ENCODE peak calls at places on chromosomes 1 and 21, in seven cellular contexts. One of them, this sample, is unnamed.

GRCh38 chr1:212482352-212483153 is 49.8 kb downstream of the NENF start:
- DNase-seq in HCT116: no peak
- DNase-seq in H1: no peak
- DNase-seq in HepG2: no peak
- DNase-seq in SK-N-SH: no peak
- DNase-seq in K562: no peak
- DNase-seq in GM12878: no peak
- DNase-seq in this sample: no peak

GRCh38 chr1:154878371-154879355 is 8.6 kb upstream of the KCNN3 start:
- DNase-seq in H1: peak; percentile 51
- DNase-seq in HepG2: peak; percentile 48
- DNase-seq in HCT116: peak; percentile 66
- DNase-seq in SK-N-SH: peak; percentile 87
- DNase-seq in K562: peak; percentile 81
- DNase-seq in GM12878: no peak
- DNase-seq in this sample: peak; percentile 79

GRCh38 chr21:33987461-33987860 is 71.9 kb upstream of the ATP5PO start:
- DNase-seq in HCT116: no peak
- DNase-seq in GM12878: no peak
- DNase-seq in SK-N-SH: no peak
- DNase-seq in K562: no peak
- DNase-seq in HepG2: no peak
- DNase-seq in H1: no peak
- DNase-seq in this sample: no peak

GRCh38 chr1:1178794-1179331 is 5.2 kb downstream of the TTLL10 start:
- DNase-seq in K562: no peak
- DNase-seq in HCT116: no peak
- DNase-seq in H1: no peak
- DNase-seq in SK-N-SH: peak; percentile 30
- DNase-seq in GM12878: no peak
- DNase-seq in HepG2: no peak
- DNase-seq in this sample: no peak

GRCh38 chr1:206982216-206982615 is 12.0 kb upstream of the FCAMR start:
- DNase-seq in GM12878: no peak
- DNase-seq in HCT116: peak; percentile 27
- DNase-seq in K562: peak; percentile 78
- DNase-seq in H1: no peak
- DNase-seq in SK-N-SH: peak; percentile 58
- DNase-seq in HepG2: peak; percentile 56
- DNase-seq in this sample: peak; percentile 79

GRCh38 chr21:36788116-36788515 is 89.2 kb downstream of the SIM2 start:
- DNase-seq in SK-N-SH: no peak
- DNase-seq in HCT116: peak; percentile 46
- DNase-seq in H1: no peak
- DNase-seq in HepG2: no peak
- DNase-seq in K562: no peak
- DNase-seq in GM12878: no peak
- DNase-seq in this sample: no peak

GRCh38 chr1:28776341-28776740 is 35.6 kb upstream of the OPRD1 start:
- DNase-seq in HepG2: no peak
- DNase-seq in GM12878: no peak
- DNase-seq in HCT116: no peak
- DNase-seq in SK-N-SH: no peak
- DNase-seq in H1: no peak
- DNase-seq in K562: no peak
- DNase-seq in this sample: no peak

GRCh38 chr1:179599623-179600249 is 8.1 kb downstream of the TDRD5 start:
- DNase-seq in HepG2: peak; percentile 48
- DNase-seq in H1: no peak
- DNase-seq in SK-N-SH: no peak
- DNase-seq in GM12878: no peak
- DNase-seq in K562: peak; percentile 52
- DNase-seq in HCT116: peak; percentile 44
- DNase-seq in this sample: peak; percentile 85

GRCh38 chr1:117780981-117781475 is 148.4 kb downstream of the GDAP2 start:
- DNase-seq in HCT116: no peak
- DNase-seq in SK-N-SH: peak; percentile 44
- DNase-seq in GM12878: no peak
- DNase-seq in HepG2: no peak
- DNase-seq in H1: no peak
- DNase-seq in K562: no peak
- DNase-seq in this sample: no peak

GRCh38 chr1:223401873-223402789 is 8.9 kb downstream of the CCDC185 start:
- DNase-seq in HCT116: peak; percentile 24
- DNase-seq in K562: peak; percentile 49
- DNase-seq in GM12878: no peak
- DNase-seq in H1: no peak
- DNase-seq in SK-N-SH: no peak
- DNase-seq in HepG2: no peak
- DNase-seq in this sample: no peak

GRCh38 chr1:212452323-212453155 is 19.8 kb downstream of the NENF start:
- DNase-seq in HCT116: no peak
- DNase-seq in H1: no peak
- DNase-seq in SK-N-SH: no peak
- DNase-seq in GM12878: no peak
- DNase-seq in K562: no peak
- DNase-seq in HepG2: no peak
- DNase-seq in this sample: no peak

GRCh38 chr1:233341117-233341516 is 13.6 kb downstream of the MAP3K21 start:
- DNase-seq in K562: no peak
- DNase-seq in HepG2: no peak
- DNase-seq in GM12878: no peak
- DNase-seq in HCT116: no peak
- DNase-seq in SK-N-SH: no peak
- DNase-seq in H1: no peak
- DNase-seq in this sample: no peak

GRCh38 chr21:36156815-36157670 is at the start of gene DOP1B:
- DNase-seq in SK-N-SH: no peak
- DNase-seq in HCT116: no peak
- DNase-seq in H1: no peak
- DNase-seq in GM12878: no peak
- DNase-seq in K562: peak; percentile 53
- DNase-seq in HepG2: no peak
- DNase-seq in this sample: no peak

GRCh38 chr1:200837931-200838571 is 34.7 kb upstream of the GPR25 start:
- DNase-seq in HCT116: peak; percentile 24
- DNase-seq in SK-N-SH: no peak
- DNase-seq in GM12878: no peak
- DNase-seq in K562: no peak
- DNase-seq in HepG2: no peak
- DNase-seq in H1: no peak
- DNase-seq in this sample: peak; percentile 16

GRCh38 chr1:58456470-58456869 is 90.1 kb downstream of the OMA1 start:
- DNase-seq in GM12878: no peak
- DNase-seq in SK-N-SH: no peak
- DNase-seq in HCT116: no peak
- DNase-seq in K562: no peak
- DNase-seq in HepG2: no peak
- DNase-seq in H1: no peak
- DNase-seq in this sample: no peak

GRCh38 chr1:24420547-24420946 is 4.9 kb downstream of the NIPAL3 start:
- DNase-seq in K562: no peak
- DNase-seq in HCT116: no peak
- DNase-seq in SK-N-SH: no peak
- DNase-seq in H1: no peak
- DNase-seq in GM12878: no peak
- DNase-seq in HepG2: no peak
- DNase-seq in this sample: no peak

GRCh38 chr1:169236880-169237279 is 130.4 kb downstream of the ATP1B1 start:
- DNase-seq in K562: no peak
- DNase-seq in H1: no peak
- DNase-seq in SK-N-SH: no peak
- DNase-seq in HepG2: no peak
- DNase-seq in GM12878: no peak
- DNase-seq in HCT116: no peak
- DNase-seq in this sample: no peak

GRCh38 chr1:156394082-156394481 is 25.1 kb downstream of the RHBG start:
- DNase-seq in HepG2: no peak
- DNase-seq in GM12878: no peak
- DNase-seq in HCT116: no peak
- DNase-seq in SK-N-SH: no peak
- DNase-seq in K562: no peak
- DNase-seq in H1: no peak
- DNase-seq in this sample: no peak
- TF ChIP-seq JUND in HepG2: no peak
- TF ChIP-seq JUND in GM12878: no peak
- TF ChIP-seq JUND in HCT116: no peak
- TF ChIP-seq JUND in SK-N-SH: no peak
- TF ChIP-seq JUND in K562: no peak
- TF ChIP-seq JUND in H1: no peak
- TF ChIP-seq JUND in this sample: no peak

DNA sequence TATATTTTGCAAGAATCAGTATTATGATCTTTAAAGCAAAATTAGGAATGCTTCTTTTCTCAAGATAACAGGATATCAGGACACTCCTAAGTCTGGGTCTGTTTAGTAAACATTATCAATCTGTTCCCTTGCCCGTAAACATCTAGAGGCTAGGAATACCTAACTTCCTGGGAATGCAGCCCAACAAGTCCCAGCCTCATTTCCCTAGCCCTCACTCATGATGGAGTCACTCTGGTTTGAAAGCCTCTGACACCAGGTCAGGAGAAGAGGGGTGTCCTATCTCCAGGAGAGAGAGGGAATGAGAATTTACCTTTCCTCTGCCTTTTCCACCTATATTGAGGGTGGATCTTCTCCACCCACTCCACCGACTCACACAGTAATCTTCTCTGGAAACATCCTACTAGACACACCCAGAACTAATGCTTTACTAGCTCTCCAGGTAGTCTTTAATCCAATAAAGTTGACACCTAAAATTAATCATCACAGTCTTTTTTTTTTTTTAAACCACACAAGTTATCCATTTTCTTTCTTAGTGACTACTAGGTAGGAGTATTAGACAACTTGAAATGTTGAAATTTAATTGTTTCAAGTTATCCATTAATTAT is 659.2 kb downstream of the USP25 start:
- DNase-seq in K562: no peak
- DNase-seq in GM12878: no peak
- DNase-seq in HepG2: no peak
- DNase-seq in H1: no peak
- DNase-seq in SK-N-SH: no peak
- DNase-seq in HCT116: no peak
- DNase-seq in this sample: peak; percentile 27
- TF ChIP-seq JUND in K562: no peak
- TF ChIP-seq JUND in GM12878: no peak
- TF ChIP-seq JUND in HepG2: no peak
- TF ChIP-seq JUND in H1: no peak
- TF ChIP-seq JUND in SK-N-SH: no peak
- TF ChIP-seq JUND in HCT116: no peak
- TF ChIP-seq JUND in this sample: no peak

GRCh38 chr1:216902669-216903388 is 179.6 kb upstream of the ESRRG start:
- DNase-seq in H1: no peak
- DNase-seq in K562: no peak
- DNase-seq in HepG2: peak; percentile 55
- DNase-seq in HCT116: no peak
- DNase-seq in GM12878: no peak
- DNase-seq in SK-N-SH: no peak
- DNase-seq in this sample: no peak
- TF ChIP-seq JUND in H1: no peak
- TF ChIP-seq JUND in K562: no peak
- TF ChIP-seq JUND in HepG2: no peak
- TF ChIP-seq JUND in HCT116: no peak
- TF ChIP-seq JUND in GM12878: no peak
- TF ChIP-seq JUND in SK-N-SH: no peak
- TF ChIP-seq JUND in this sample: no peak

GRCh38 chr1:183578846-183579245 is 11.4 kb downstream of the NCF2 start:
- DNase-seq in SK-N-SH: no peak
- DNase-seq in H1: no peak
- DNase-seq in GM12878: no peak
- DNase-seq in K562: no peak
- DNase-seq in HepG2: no peak
- DNase-seq in HCT116: no peak
- DNase-seq in this sample: no peak

GRCh38 chr1:183583466-183583865 is 6.8 kb downstream of the NCF2 start:
- DNase-seq in SK-N-SH: no peak
- DNase-seq in HepG2: no peak
- DNase-seq in GM12878: no peak
- DNase-seq in H1: no peak
- DNase-seq in HCT116: no peak
- DNase-seq in K562: no peak
- DNase-seq in this sample: no peak

GRCh38 chr1:183582021-183582746 is 8.1 kb downstream of the NCF2 start:
- DNase-seq in H1: no peak
- DNase-seq in GM12878: no peak
- DNase-seq in K562: no peak
- DNase-seq in HCT116: no peak
- DNase-seq in SK-N-SH: no peak
- DNase-seq in HepG2: no peak
- DNase-seq in this sample: no peak

GRCh38 chr1:183577897-183578470 is 12.3 kb downstream of the NCF2 start:
- DNase-seq in HCT116: no peak
- DNase-seq in K562: no peak
- DNase-seq in SK-N-SH: no peak
- DNase-seq in H1: no peak
- DNase-seq in GM12878: no peak
- DNase-seq in HepG2: no peak
- DNase-seq in this sample: no peak

GRCh38 chr1:183580281-183580682 is 10.0 kb downstream of the NCF2 start:
- DNase-seq in K562: peak; percentile 48
- DNase-seq in GM12878: no peak
- DNase-seq in SK-N-SH: no peak
- DNase-seq in HepG2: no peak
- DNase-seq in HCT116: peak; percentile 48
- DNase-seq in H1: peak; percentile 23
- DNase-seq in this sample: peak; percentile 63
- TF ChIP-seq JUND in K562: no peak
- TF ChIP-seq JUND in GM12878: no peak
- TF ChIP-seq JUND in SK-N-SH: no peak
- TF ChIP-seq JUND in HepG2: no peak
- TF ChIP-seq JUND in HCT116: no peak
- TF ChIP-seq JUND in H1: no peak
- TF ChIP-seq JUND in this sample: no peak

This sample was measured in T47D.